ENCODE peak calls at places on chromosomes 6 and 20, in six cellular contexts. L, W, M, X, Q and H are unnamed samples.

GRCh38 chr6:112203577-112204349 is 50.6 kb downstream of the LAMA4 start:
- DNase-seq in L (no peak), W (no peak), M (no peak), X (no peak), Q (no peak), H (no peak)

GRCh38 chr20:6126846-6127245 is 4.0 kb upstream of the FERMT1 start:
- DNase-seq in L (no peak), W (no peak), M (no peak), X (no peak), Q (no peak), H (no peak)

GRCh38 chr20:32366380-32366779 is 8.2 kb downstream of the ASXL1 start:
- DNase-seq in L (no peak), W (no peak), M (no peak), X (no peak), Q (no peak), H (no peak)

GRCh38 chr6:149032599-149033405 is 284.7 kb upstream of the TAB2 start:
- DNase-seq in L (no peak), W (no peak), M (peak; percentile 73), X (no peak), Q (no peak), H (no peak)

GRCh38 chr6:15036690-15037245 is 209.1 kb upstream of the JARID2 start:
- DNase-seq in L (peak; percentile 87), W (no peak), M (no peak), X (no peak), Q (no peak), H (no peak)

GRCh38 chr6:143279385-143279784 is 171.1 kb downstream of the ADAT2 start:
- DNase-seq in L (no peak), W (peak; percentile 44), M (no peak), X (peak; percentile 8), Q (no peak), H (no peak)

GRCh38 chr20:11278461-11278860 is 604.7 kb upstream of the JAG1 start:
- DNase-seq in L (no peak), W (no peak), M (no peak), X (no peak), Q (no peak), H (no peak)

GRCh38 chr20:47263502-47264084 is 92.9 kb downstream of the ZMYND8 start:
- DNase-seq in L (no peak), W (no peak), M (no peak), X (no peak), Q (no peak), H (no peak)

GRCh38 chr6:44771647-44772415 is 384.3 kb downstream of the CDC5L start:
- DNase-seq in L (no peak), W (no peak), M (no peak), X (no peak), Q (no peak), H (no peak)